ENCODE peak calls at places on chromosomes 11 and 22, in seven cellular contexts. O, J, L, W, B, U and M are unnamed samples.

GRCh38 chr11:83191491-83191890 is 2.0 kb upstream of the ANKRD42 start:
- DNase-seq in O (no peak), J (no peak), L (no peak), B (no peak), W (no peak), U (no peak), M (no peak)

GRCh38 chr11:325796-326591 is 5.3 kb upstream of the IFITM3 start:
- DNase-seq in O (no peak), B (peak), L (no peak), J (no peak), U (no peak), W (peak), M (no peak)

GRCh38 chr11:84924290-84924689 is 702.9 kb downstream of the DLG2 start:
- DNase-seq in J (no peak), U (no peak), W (no peak), O (no peak), B (no peak), L (no peak), M (no peak)

GRCh38 chr22:50015451-50016307 is 3.1 kb upstream of the IL17REL start:
- DNase-seq in B (peak), O (no peak), L (peak), J (no peak), U (no peak), W (peak), M (no peak)

GRCh38 chr11:112247198-112247597 is 13.5 kb downstream of the PLET1 start:
- DNase-seq in O (no peak), U (no peak), B (no peak), J (no peak), L (no peak), W (no peak), M (no peak)

GRCh38 chr22:24460418-24461089 is 33.2 kb downstream of the ADORA2A start:
- DNase-seq in L (no peak), J (peak), W (no peak), U (peak), O (no peak), B (no peak), M (no peak)

GRCh38 chr22:31400023-31400397 is 606 bp downstream of the DRG1 start:
- DNase-seq in J (no peak), B (no peak), O (no peak), L (no peak), U (no peak), W (no peak), M (no peak)

GRCh38 chr22:30212996-30213441 is 33.5 kb downstream of the LIF start:
- DNase-seq in B (no peak), L (peak), J (no peak), O (no peak), U (no peak), W (no peak), M (no peak)

GRCh38 chr11:126790550-126790981 is 210.0 kb downstream of the KIRREL3 start:
- DNase-seq in B (no peak), L (no peak), J (no peak), O (no peak), W (no peak), U (no peak), M (no peak)

GRCh38 chr11:112163875-112164521 is at the start of gene IL18:
- DNase-seq in W (peak), O (peak), U (no peak), J (no peak), B (peak), L (no peak), M (peak)

GRCh38 chr11:89176938-89177337 is 737 bp upstream of the TYR start:
- DNase-seq in B (no peak), J (no peak), L (no peak), W (no peak), O (no peak), U (no peak), M (no peak)

GRCh38 chr11:125343086-125343731 is 152.9 kb downstream of the FEZ1 start:
- DNase-seq in O (no peak), W (no peak), U (no peak), B (no peak), L (no peak), J (no peak), M (no peak)

GRCh38 chr22:41256254-41256897 is 15.6 kb upstream of the CHADL start:
- DNase-seq in B (no peak), L (no peak), J (no peak), W (no peak), U (no peak), O (no peak), M (peak)

GRCh38 chr11:121688860-121689614 is 236.3 kb upstream of the SORL1-AS1 start:
- DNase-seq in U (no peak), B (no peak), O (peak), J (peak), L (no peak), W (no peak), M (no peak)

DNA sequence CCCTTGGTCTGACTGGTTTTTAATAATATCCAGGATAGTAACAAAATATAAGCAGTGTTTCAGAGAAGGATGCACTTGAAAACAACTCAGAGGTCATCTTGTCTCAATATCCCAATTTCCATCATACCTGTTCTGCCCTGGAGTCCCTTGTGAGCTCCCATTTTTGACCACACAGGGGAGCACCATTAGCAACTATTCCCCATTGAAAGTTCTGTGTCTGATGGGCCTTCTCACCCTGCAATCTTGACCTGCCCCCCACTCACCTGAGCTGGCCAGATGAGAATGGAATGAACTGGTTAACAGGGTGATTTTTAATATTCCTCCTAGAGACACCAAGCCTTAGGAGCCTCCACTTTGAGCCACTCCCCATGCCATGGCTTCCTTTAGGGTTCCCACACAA is 3.8 kb upstream of the CAPN5 start:
- DNase-seq in L (no peak), W (no peak), B (no peak), O (no peak), J (no peak), U (no peak), M (no peak)
- TF ChIP-seq SIN3A in L (no peak), W (no peak), B (no peak), O (no peak), J (no peak), U (no peak), M (no peak)

GRCh38 chr11:12457030-12457600 is 79.7 kb downstream of the PARVA start:
- DNase-seq in O (no peak), W (no peak), J (no peak), B (no peak), U (no peak), L (no peak), M (no peak)

GRCh38 chr11:12458042-12458441 is 80.7 kb downstream of the PARVA start:
- DNase-seq in W (no peak), O (no peak), B (no peak), L (no peak), J (no peak), U (no peak), M (no peak)

GRCh38 chr11:12454782-12455181 is 77.4 kb downstream of the PARVA start:
- DNase-seq in J (no peak), O (no peak), L (no peak), U (no peak), W (no peak), B (no peak), M (no peak)

GRCh38 chr11:12453243-12453642 is 75.9 kb downstream of the PARVA start:
- DNase-seq in B (no peak), W (no peak), J (no peak), O (no peak), U (no peak), L (no peak), M (no peak)

DNA sequence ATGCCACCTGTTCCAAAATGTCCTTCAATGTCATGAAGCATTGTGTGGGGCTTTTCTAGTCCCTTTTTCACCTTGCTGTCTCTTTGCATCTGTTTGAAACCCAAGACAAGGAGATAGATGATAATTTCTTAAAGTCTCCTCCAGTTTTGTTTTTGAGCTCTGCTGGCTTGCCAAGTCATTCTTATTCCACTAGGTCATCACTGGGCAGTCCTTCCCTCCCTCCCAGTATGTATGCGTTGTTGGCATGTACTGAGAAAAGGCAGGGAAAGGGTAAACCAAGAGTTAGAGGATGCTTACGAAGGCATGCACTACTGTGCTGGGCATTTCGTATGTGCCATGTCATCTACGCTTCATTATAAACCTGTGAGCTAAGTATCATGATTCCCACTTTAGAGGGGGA is 78.6 kb downstream of the PARVA start:
- DNase-seq in L (no peak), W (no peak), O (no peak), U (no peak), J (no peak), B (no peak), M (no peak)
- H3K4me3 ChIP-seq in L (no peak), W (no peak), O (no peak), U (no peak), J (no peak), B (no peak), M (no peak)

GRCh38 chr11:1926156-1927031 is 6.9 kb downstream of the TNNT3 start:
- DNase-seq in W (no peak), U (no peak), L (peak), B (no peak), J (no peak), O (no peak), M (no peak)
- TF ChIP-seq SIN3A in W (no peak), U (no peak), L (no peak), B (no peak), J (no peak), O (no peak), M (no peak)

GRCh38 chr11:75440960-75441803 is 8.2 kb upstream of the KLHL35 start:
- DNase-seq in J (no peak), O (no peak), B (no peak), L (no peak), W (no peak), U (no peak), M (no peak)

GRCh38 chr11:75439495-75440120 is 6.6 kb upstream of the KLHL35 start:
- DNase-seq in B (no peak), W (no peak), U (no peak), J (no peak), L (no peak), O (no peak), M (no peak)

GRCh38 chr11:75442161-75442885 is 9.3 kb upstream of the KLHL35 start:
- DNase-seq in B (no peak), L (no peak), U (no peak), J (no peak), W (no peak), O (no peak), M (no peak)

GRCh38 chr11:75443043-75443442 is 10.0 kb upstream of the KLHL35 start:
- DNase-seq in W (no peak), L (no peak), J (no peak), U (no peak), B (no peak), O (no peak), M (no peak)

DNA sequence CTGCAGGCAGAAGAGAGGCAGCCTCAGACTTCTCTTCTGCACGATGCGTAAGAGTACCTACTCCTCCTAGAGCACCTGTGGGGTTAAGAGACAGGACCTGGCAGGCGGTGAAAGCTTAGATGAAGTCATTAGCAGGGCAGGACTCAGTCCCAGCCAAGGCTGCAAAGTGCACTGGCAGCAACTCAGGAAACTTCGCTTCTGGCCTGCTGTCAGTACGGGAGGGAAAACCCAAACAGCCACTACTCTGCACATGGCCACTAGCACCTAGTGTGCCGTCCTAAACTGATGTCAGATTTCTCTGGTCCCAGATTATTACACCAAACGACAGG is 8.8 kb upstream of the KLHL35 start:
- DNase-seq in O (no peak), U (no peak), B (no peak), L (no peak), W (no peak), J (no peak), M (no peak)
- H3K4me3 ChIP-seq in O (no peak), U (no peak), B (no peak), L (no peak), W (no peak), J (no peak), M (no peak)

GRCh38 chr11:35859311-35859710 is 84.6 kb upstream of the LDLRAD3 start:
- DNase-seq in W (no peak), U (no peak), J (no peak), B (no peak), O (no peak), L (no peak), M (no peak)
- TF ChIP-seq SIN3A in W (no peak), U (no peak), J (no peak), B (no peak), O (no peak), L (no peak), M (no peak)

GRCh38 chr11:114091791-114092397 is 32.4 kb downstream of the ZBTB16 start:
- DNase-seq in J (peak), W (no peak), B (no peak), L (no peak), O (no peak), U (no peak), M (no peak)

GRCh38 chr11:114089748-114090147 is 30.2 kb downstream of the ZBTB16 start:
- DNase-seq in J (no peak), W (no peak), B (no peak), L (no peak), U (no peak), O (no peak), M (no peak)

GRCh38 chr11:114090225-114090624 is 30.7 kb downstream of the ZBTB16 start:
- DNase-seq in J (no peak), O (no peak), L (no peak), B (no peak), U (no peak), W (no peak), M (no peak)

GRCh38 chr11:114092478-114092877 is 33.0 kb downstream of the ZBTB16 start:
- DNase-seq in O (no peak), L (no peak), J (no peak), U (no peak), W (no peak), B (no peak), M (no peak)

GRCh38 chr11:114090976-114091375 is 31.5 kb downstream of the ZBTB16 start:
- DNase-seq in W (no peak), J (no peak), L (no peak), B (no peak), O (no peak), U (no peak), M (no peak)
- H3K4me3 ChIP-seq in W (no peak), J (no peak), L (no peak), B (no peak), O (no peak), U (no peak), M (no peak)

GRCh38 chr11:16897460-16898061 is 116.7 kb downstream of the PLEKHA7 start:
- DNase-seq in O (no peak), B (peak), U (no peak), W (no peak), L (no peak), J (no peak), M (no peak)
- TF ChIP-seq SIN3A in O (no peak), B (no peak), U (no peak), W (no peak), L (no peak), J (no peak), M (no peak)

DNA sequence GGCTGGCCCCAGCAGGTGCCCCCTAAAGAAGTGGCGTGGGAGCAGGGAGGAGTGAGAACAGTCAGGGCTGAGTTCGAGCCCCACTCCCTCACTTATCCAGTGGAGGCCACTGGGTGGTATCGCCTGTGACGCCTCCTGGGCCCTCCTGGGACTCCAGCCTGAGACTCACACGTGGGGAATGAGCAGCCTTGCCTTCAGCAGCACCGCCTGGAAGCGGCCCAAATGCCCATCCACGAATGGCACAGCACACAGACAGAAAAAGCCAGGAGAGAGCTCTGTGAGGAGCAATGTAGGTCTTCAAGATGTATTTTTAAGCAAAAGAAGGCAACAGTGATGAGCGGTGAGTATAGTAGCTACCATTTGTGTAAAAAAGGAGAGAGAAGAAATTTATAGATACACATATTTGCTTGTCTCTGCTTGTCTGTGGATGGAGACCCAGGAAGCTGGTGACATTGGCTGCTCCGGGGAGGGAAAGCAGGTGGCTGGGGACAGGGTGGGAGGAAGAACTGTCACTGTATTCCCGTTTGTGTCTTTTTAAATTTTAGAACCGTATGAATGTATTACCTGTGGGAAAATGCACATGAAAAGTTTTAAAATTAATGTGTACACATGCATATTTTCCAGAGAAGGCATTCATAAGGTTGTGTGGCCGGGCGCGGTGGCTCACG is 13.2 kb downstream of the KCNJ4 start:
- DNase-seq in J (no peak), O (no peak), L (no peak), W (no peak), U (no peak), B (no peak), M (no peak)
- H3K4me3 ChIP-seq in J (no peak), O (no peak), L (no peak), W (no peak), U (no peak), B (no peak), M (no peak)